ENCODE peak calls at places on chromosomes 4 and X, in eight cellular contexts. One of them, this sample, is unnamed.

GRCh38 chrX:115582035-115582870 is 21.3 kb downstream of the PLS3 start:
- DNase-seq in amniotic stem cell: no peak
- DNase-seq in stimulated activated CD8-positive, alpha-beta memory T cell treated with anti-CD3 and anti-CD28 coated beads, Interleukin-4, amount 100 ng/mL, for 48 hours: no peak
- DNase-seq in NCI-H460: no peak
- DNase-seq in LHCN-M2: no peak
- DNase-seq in Right ventricle myocardium inferior: no peak
- DNase-seq in Ammon's horn: no peak
- DNase-seq in pancreas: no peak
- DNase-seq in this sample: no peak

GRCh38 chr4:163651761-163652160 is 157.3 kb downstream of the TMA16 start:
- DNase-seq in stimulated activated CD8-positive, alpha-beta memory T cell treated with anti-CD3 and anti-CD28 coated beads, Interleukin-4, amount 100 ng/mL, for 48 hours: no peak
- DNase-seq in LHCN-M2: peak; percentile 62
- DNase-seq in amniotic stem cell: no peak
- DNase-seq in pancreas: no peak
- DNase-seq in Right ventricle myocardium inferior: no peak
- DNase-seq in NCI-H460: no peak
- DNase-seq in Ammon's horn: no peak
- DNase-seq in this sample: no peak

GRCh38 chr4:8676676-8677075 is 84.1 kb downstream of the CPZ start:
- DNase-seq in stimulated activated CD8-positive, alpha-beta memory T cell treated with anti-CD3 and anti-CD28 coated beads, Interleukin-4, amount 100 ng/mL, for 48 hours: no peak
- DNase-seq in amniotic stem cell: no peak
- DNase-seq in pancreas: no peak
- DNase-seq in LHCN-M2: no peak
- DNase-seq in Right ventricle myocardium inferior: no peak
- DNase-seq in NCI-H460: no peak
- DNase-seq in Ammon's horn: no peak
- DNase-seq in this sample: no peak

GRCh38 chrX:119062750-119063374 is 9.9 kb upstream of the CT47C1 start:
- DNase-seq in pancreas: no peak
- DNase-seq in Right ventricle myocardium inferior: no peak
- DNase-seq in NCI-H460: no peak
- DNase-seq in amniotic stem cell: no peak
- DNase-seq in stimulated activated CD8-positive, alpha-beta memory T cell treated with anti-CD3 and anti-CD28 coated beads, Interleukin-4, amount 100 ng/mL, for 48 hours: no peak
- DNase-seq in Ammon's horn: no peak
- DNase-seq in LHCN-M2: peak; percentile 12
- DNase-seq in this sample: no peak

GRCh38 chrX:24475480-24475879 is 10.4 kb downstream of the PDK3 start:
- DNase-seq in stimulated activated CD8-positive, alpha-beta memory T cell treated with anti-CD3 and anti-CD28 coated beads, Interleukin-4, amount 100 ng/mL, for 48 hours: no peak
- DNase-seq in amniotic stem cell: no peak
- DNase-seq in NCI-H460: no peak
- DNase-seq in pancreas: no peak
- DNase-seq in Right ventricle myocardium inferior: no peak
- DNase-seq in LHCN-M2: no peak
- DNase-seq in Ammon's horn: no peak
- DNase-seq in this sample: no peak

GRCh38 chr4:146333187-146333894 is 119.0 kb downstream of the REELD1 start:
- DNase-seq in Right ventricle myocardium inferior: no peak
- DNase-seq in LHCN-M2: peak; percentile 77
- DNase-seq in amniotic stem cell: peak; percentile 17
- DNase-seq in Ammon's horn: no peak
- DNase-seq in stimulated activated CD8-positive, alpha-beta memory T cell treated with anti-CD3 and anti-CD28 coated beads, Interleukin-4, amount 100 ng/mL, for 48 hours: no peak
- DNase-seq in NCI-H460: no peak
- DNase-seq in pancreas: no peak
- DNase-seq in this sample: no peak

GRCh38 chr4:184824776-184825393 is 883 bp downstream of the ACSL1 start:
- DNase-seq in LHCN-M2: no peak
- DNase-seq in amniotic stem cell: no peak
- DNase-seq in pancreas: peak; percentile 71
- DNase-seq in NCI-H460: no peak
- DNase-seq in Ammon's horn: peak; percentile 34
- DNase-seq in Right ventricle myocardium inferior: no peak
- DNase-seq in stimulated activated CD8-positive, alpha-beta memory T cell treated with anti-CD3 and anti-CD28 coated beads, Interleukin-4, amount 100 ng/mL, for 48 hours: peak; percentile 38
- DNase-seq in this sample: no peak

GRCh38 chr4:7649741-7650531 is 215.2 kb upstream of the PSAPL1 start:
- DNase-seq in Right ventricle myocardium inferior: no peak
- DNase-seq in NCI-H460: no peak
- DNase-seq in LHCN-M2: peak; percentile 98
- DNase-seq in amniotic stem cell: peak; percentile 32
- DNase-seq in Ammon's horn: no peak
- DNase-seq in pancreas: no peak
- DNase-seq in stimulated activated CD8-positive, alpha-beta memory T cell treated with anti-CD3 and anti-CD28 coated beads, Interleukin-4, amount 100 ng/mL, for 48 hours: peak; percentile 69
- DNase-seq in this sample: peak; percentile 93

GRCh38 chr4:146291313-146291712 is 77.0 kb downstream of the REELD1 start:
- DNase-seq in NCI-H460: no peak
- DNase-seq in Ammon's horn: no peak
- DNase-seq in stimulated activated CD8-positive, alpha-beta memory T cell treated with anti-CD3 and anti-CD28 coated beads, Interleukin-4, amount 100 ng/mL, for 48 hours: no peak
- DNase-seq in pancreas: no peak
- DNase-seq in LHCN-M2: no peak
- DNase-seq in amniotic stem cell: no peak
- DNase-seq in Right ventricle myocardium inferior: no peak
- DNase-seq in this sample: no peak

GRCh38 chr4:145679991-145680455 is at the start of gene C4orf51:
- DNase-seq in Ammon's horn: peak; percentile 5
- DNase-seq in pancreas: no peak
- DNase-seq in amniotic stem cell: peak; percentile 29
- DNase-seq in NCI-H460: no peak
- DNase-seq in Right ventricle myocardium inferior: no peak
- DNase-seq in stimulated activated CD8-positive, alpha-beta memory T cell treated with anti-CD3 and anti-CD28 coated beads, Interleukin-4, amount 100 ng/mL, for 48 hours: no peak
- DNase-seq in LHCN-M2: peak; percentile 87
- DNase-seq in this sample: no peak

GRCh38 chr4:138049350-138049749 is 192.8 kb downstream of the SLC7A11 start:
- DNase-seq in NCI-H460: no peak
- DNase-seq in Ammon's horn: no peak
- DNase-seq in amniotic stem cell: no peak
- DNase-seq in pancreas: no peak
- DNase-seq in LHCN-M2: no peak
- DNase-seq in Right ventricle myocardium inferior: no peak
- DNase-seq in stimulated activated CD8-positive, alpha-beta memory T cell treated with anti-CD3 and anti-CD28 coated beads, Interleukin-4, amount 100 ng/mL, for 48 hours: no peak
- DNase-seq in this sample: no peak

GRCh38 chr4:40629401-40630334 is at the start of gene RBM47:
- DNase-seq in amniotic stem cell: no peak
- DNase-seq in stimulated activated CD8-positive, alpha-beta memory T cell treated with anti-CD3 and anti-CD28 coated beads, Interleukin-4, amount 100 ng/mL, for 48 hours: peak; percentile 50
- DNase-seq in pancreas: peak; percentile 93
- DNase-seq in Right ventricle myocardium inferior: peak; percentile 91
- DNase-seq in LHCN-M2: peak; percentile 11
- DNase-seq in NCI-H460: peak; percentile 47
- DNase-seq in Ammon's horn: peak; percentile 59
- DNase-seq in this sample: no peak

GRCh38 chrX:131951166-131951565 is 71.9 kb upstream of the STK26 start:
- DNase-seq in LHCN-M2: no peak
- DNase-seq in Right ventricle myocardium inferior: no peak
- DNase-seq in stimulated activated CD8-positive, alpha-beta memory T cell treated with anti-CD3 and anti-CD28 coated beads, Interleukin-4, amount 100 ng/mL, for 48 hours: no peak
- DNase-seq in pancreas: no peak
- DNase-seq in amniotic stem cell: no peak
- DNase-seq in Ammon's horn: no peak
- DNase-seq in NCI-H460: no peak
- DNase-seq in this sample: no peak

GRCh38 chr4:48329976-48330375 is 11.4 kb upstream of the SLAIN2 start:
- DNase-seq in pancreas: no peak
- DNase-seq in NCI-H460: no peak
- DNase-seq in stimulated activated CD8-positive, alpha-beta memory T cell treated with anti-CD3 and anti-CD28 coated beads, Interleukin-4, amount 100 ng/mL, for 48 hours: no peak
- DNase-seq in amniotic stem cell: peak; percentile 38
- DNase-seq in LHCN-M2: peak; percentile 86
- DNase-seq in Ammon's horn: no peak
- DNase-seq in Right ventricle myocardium inferior: no peak
- DNase-seq in this sample: no peak

GRCh38 chr4:161841759-161842158 is 322.0 kb downstream of the FSTL5 start:
- DNase-seq in pancreas: no peak
- DNase-seq in Ammon's horn: no peak
- DNase-seq in amniotic stem cell: no peak
- DNase-seq in Right ventricle myocardium inferior: no peak
- DNase-seq in NCI-H460: no peak
- DNase-seq in LHCN-M2: no peak
- DNase-seq in stimulated activated CD8-positive, alpha-beta memory T cell treated with anti-CD3 and anti-CD28 coated beads, Interleukin-4, amount 100 ng/mL, for 48 hours: no peak
- DNase-seq in this sample: no peak

GRCh38 chrX:18026171-18026570 is 165.1 kb upstream of the RAI2 start:
- DNase-seq in LHCN-M2: no peak
- DNase-seq in NCI-H460: no peak
- DNase-seq in Ammon's horn: no peak
- DNase-seq in Right ventricle myocardium inferior: no peak
- DNase-seq in stimulated activated CD8-positive, alpha-beta memory T cell treated with anti-CD3 and anti-CD28 coated beads, Interleukin-4, amount 100 ng/mL, for 48 hours: no peak
- DNase-seq in amniotic stem cell: no peak
- DNase-seq in pancreas: no peak
- DNase-seq in this sample: no peak

GRCh38 chr4:21947768-21948346 is 715 bp downstream of the KCNIP4 start:
- DNase-seq in pancreas: no peak
- DNase-seq in amniotic stem cell: no peak
- DNase-seq in stimulated activated CD8-positive, alpha-beta memory T cell treated with anti-CD3 and anti-CD28 coated beads, Interleukin-4, amount 100 ng/mL, for 48 hours: no peak
- DNase-seq in NCI-H460: no peak
- DNase-seq in Right ventricle myocardium inferior: no peak
- DNase-seq in Ammon's horn: no peak
- DNase-seq in LHCN-M2: no peak
- DNase-seq in this sample: no peak

GRCh38 chr4:73499996-73500765 is 18.6 kb downstream of the AFM start:
- DNase-seq in Ammon's horn: no peak
- DNase-seq in amniotic stem cell: no peak
- DNase-seq in NCI-H460: no peak
- DNase-seq in stimulated activated CD8-positive, alpha-beta memory T cell treated with anti-CD3 and anti-CD28 coated beads, Interleukin-4, amount 100 ng/mL, for 48 hours: no peak
- DNase-seq in LHCN-M2: no peak
- DNase-seq in Right ventricle myocardium inferior: no peak
- DNase-seq in pancreas: no peak
- DNase-seq in this sample: no peak

GRCh38 chr4:158302076-158302866 is 92.0 kb downstream of the TMEM144 start:
- DNase-seq in Ammon's horn: no peak
- DNase-seq in pancreas: no peak
- DNase-seq in Right ventricle myocardium inferior: no peak
- DNase-seq in amniotic stem cell: no peak
- DNase-seq in LHCN-M2: peak; percentile 47
- DNase-seq in NCI-H460: no peak
- DNase-seq in stimulated activated CD8-positive, alpha-beta memory T cell treated with anti-CD3 and anti-CD28 coated beads, Interleukin-4, amount 100 ng/mL, for 48 hours: no peak
- DNase-seq in this sample: no peak

This sample was measured in GF-D8.